ENCODE peak calls at places on chromosomes 5 and 9, in six cellular contexts. W is tibial artery, V is SJSA1, T is K562, X is mucosa of descending colon, N is astrocyte. D is an unnamed sample. For H3K4me1, the result is how much of the 10 kb centered on the place peaks cover.

GRCh38 chr5:125137535-125137934 is 391.1 kb upstream of the ZNF608 start:
- DNase-seq in W (no peak), V (no peak), T (no peak), X (no peak), N (peak), D (no peak)

GRCh38 chr9:75422939-75423522 is 334.7 kb downstream of the OSTF1 start:
- DNase-seq in W (no peak), V (no peak), T (no peak), X (peak), N (no peak), D (no peak)

GRCh38 chr9:8366161-8366926 is 566.8 kb upstream of the DMAC1 start:
- DNase-seq in W (no peak), V (no peak), T (no peak), X (no peak), N (peak), D (peak)

GRCh38 chr5:76547242-76547890 is 75.8 kb downstream of the F2RL2 start:
- DNase-seq in W (peak), V (no peak), T (no peak), X (peak), N (no peak), D (no peak)

GRCh38 chr5:157116483-157116954 is 7.7 kb upstream of the HAVCR2 start:
- DNase-seq in W (no peak), V (no peak), T (no peak), X (no peak), N (no peak), D (no peak)

GRCh38 chr9:126126012-126126411 is 200.6 kb upstream of the MVB12B start:
- DNase-seq in W (no peak), V (no peak), T (no peak), X (no peak), N (no peak), D (no peak)

GRCh38 chr9:35933525-35934067 is 24.3 kb downstream of the SPAAR start:
- DNase-seq in W (no peak), V (no peak), T (no peak), X (no peak), N (no peak), D (no peak)

GRCh38 chr9:1462626-1463308 is 412.6 kb downstream of the DMRT2 start:
- DNase-seq in W (no peak), V (no peak), T (no peak), X (no peak), N (no peak), D (no peak)

GRCh38 chr9:22528485-22528884 is 81.9 kb downstream of the DMRTA1 start:
- DNase-seq in W (no peak), V (no peak), T (no peak), X (no peak), N (no peak), D (peak)

GRCh38 chr9:4293293-4293931 is 6.5 kb downstream of the GLIS3 start:
- DNase-seq in W (peak), V (peak), T (no peak), X (no peak), N (peak), D (peak)

GRCh38 chr9:123028136-123028535 is 5.3 kb upstream of the GPR21 start:
- DNase-seq in W (no peak), V (no peak), T (no peak), X (no peak), N (no peak), D (no peak)

GRCh38 chr5:132334812-132335211 is 34.7 kb upstream of the SLC22A5 start:
- DNase-seq in W (no peak), V (no peak), T (no peak), X (no peak), N (peak), D (peak)

GRCh38 chr5:39485075-39485474 is 60.3 kb upstream of the DAB2 start:
- DNase-seq in W (no peak), V (no peak), T (no peak), X (no peak), N (peak), D (no peak)

GRCh38 chr5:152246401-152246800 is 158.7 kb downstream of the NMUR2 start:
- DNase-seq in W (no peak), V (no peak), T (peak), X (peak), N (peak), D (peak)

GRCh38 chr9:120441446-120442279 is 138.3 kb downstream of the CDK5RAP2 start:
- DNase-seq in W (no peak), V (no peak), T (no peak), X (no peak), N (peak), D (peak)

GRCh38 chr5:1315709-1316587 is 21.1 kb upstream of the TERT start:
- DNase-seq in W (peak), V (no peak), T (peak), X (peak), N (no peak), D (no peak)

GRCh38 chr5:67581203-67581602 is 384.6 kb upstream of the CD180 start:
- DNase-seq in W (no peak), V (no peak), T (no peak), X (no peak), N (peak), D (no peak)

GRCh38 chr5:181050016-181050415 is 9.9 kb downstream of the BTNL9 start:
- DNase-seq in W (no peak), V (no peak), T (no peak), X (no peak), N (no peak), D (no peak)

DNA sequence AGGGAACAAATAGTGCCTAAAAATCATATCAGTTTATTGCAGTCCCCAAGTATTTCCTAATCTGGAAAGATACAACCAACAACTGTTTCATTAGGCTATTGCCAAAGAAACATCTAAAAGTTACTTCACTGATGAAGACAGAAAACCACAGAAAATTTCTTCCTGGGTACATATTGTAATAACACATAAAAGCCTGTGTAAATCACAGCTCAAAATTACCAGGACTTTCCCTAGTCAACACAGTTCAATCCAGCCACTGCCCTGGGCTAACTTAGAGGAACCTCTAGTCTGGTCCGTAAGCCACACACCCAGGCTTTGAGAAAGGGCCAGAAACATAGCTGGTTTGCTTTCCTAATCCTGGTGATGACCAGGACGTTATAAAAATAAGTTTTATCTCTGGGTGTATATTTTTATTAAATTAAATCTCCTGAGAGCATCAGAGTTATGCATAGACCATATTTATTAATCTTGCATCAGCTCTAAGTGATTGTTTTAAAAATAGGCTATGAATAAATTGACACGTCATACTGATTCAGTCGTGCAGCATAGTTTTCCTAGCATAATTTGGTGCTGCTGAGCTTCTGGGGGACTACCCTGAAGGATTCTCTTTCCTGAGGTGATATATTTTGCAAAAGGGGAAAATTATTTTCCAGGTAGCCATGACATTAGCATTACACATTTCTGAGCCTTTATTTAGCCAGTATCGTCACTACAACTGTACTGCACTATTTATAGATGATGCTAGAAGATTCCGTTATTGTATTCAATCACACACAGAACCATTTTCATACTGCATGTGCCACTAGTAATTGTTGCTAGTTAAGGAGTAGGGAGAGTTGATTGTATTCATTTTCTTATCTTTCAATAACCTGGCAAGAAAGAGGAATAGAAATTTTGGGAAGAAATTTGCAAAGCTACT is 12.6 kb upstream of the MUSK start:
- DNase-seq in W (peak), V (no peak), T (no peak), X (no peak), N (no peak), D (peak)
- H3K4me1 ChIP-seq in W (under half), V (under half), T (under half), X (under half), N (under half), D (under half)

DNA sequence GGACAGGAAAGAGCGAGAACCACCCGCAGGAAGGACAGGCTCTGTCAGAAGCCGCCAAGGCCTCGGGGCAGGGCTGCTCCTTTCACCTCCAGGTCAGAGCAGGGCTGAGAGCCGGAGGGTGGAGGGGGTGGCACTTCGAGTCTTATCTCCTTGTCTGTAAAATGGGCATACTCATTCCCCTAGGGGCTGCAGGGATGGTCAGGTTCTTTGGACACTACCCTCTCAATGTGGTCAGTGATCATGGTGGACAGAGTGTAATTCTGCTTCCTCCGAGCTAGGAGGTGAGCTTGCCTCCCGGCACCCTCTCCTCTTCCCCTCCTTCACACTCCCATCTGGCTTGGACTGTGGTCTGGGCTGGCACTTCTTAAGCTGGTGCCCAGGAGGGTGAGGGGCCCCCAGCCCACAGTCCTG is 39.6 kb downstream of the RGS3 start:
- DNase-seq in W (no peak), V (no peak), T (no peak), X (no peak), N (no peak), D (no peak)
- H3K4me1 ChIP-seq in W (under half), V (under half), T (under half), X (under half), N (under half), D (under half)

GRCh38 chr9:121735792-121736130 is 84.3 kb downstream of the DAB2IP start:
- DNase-seq in W (no peak), V (no peak), T (no peak), X (no peak), N (no peak), D (no peak)

GRCh38 chr9:121736147-121736721 is 84.8 kb downstream of the DAB2IP start:
- DNase-seq in W (peak), V (no peak), T (peak), X (peak), N (no peak), D (peak)

GRCh38 chr9:121735065-121735791 is 83.8 kb downstream of the DAB2IP start:
- DNase-seq in W (no peak), V (no peak), T (peak), X (peak), N (peak), D (peak)

GRCh38 chr9:121732886-121733285 is 81.5 kb downstream of the DAB2IP start:
- DNase-seq in W (no peak), V (no peak), T (no peak), X (no peak), N (no peak), D (no peak)

GRCh38 chr9:121734465-121734864 is 83.0 kb downstream of the DAB2IP start:
- DNase-seq in W (no peak), V (no peak), T (no peak), X (no peak), N (no peak), D (peak)
- H3K4me1 ChIP-seq in W (under half), V (under half), T (under half), X (half or more), N (under half), D (under half)

DNA sequence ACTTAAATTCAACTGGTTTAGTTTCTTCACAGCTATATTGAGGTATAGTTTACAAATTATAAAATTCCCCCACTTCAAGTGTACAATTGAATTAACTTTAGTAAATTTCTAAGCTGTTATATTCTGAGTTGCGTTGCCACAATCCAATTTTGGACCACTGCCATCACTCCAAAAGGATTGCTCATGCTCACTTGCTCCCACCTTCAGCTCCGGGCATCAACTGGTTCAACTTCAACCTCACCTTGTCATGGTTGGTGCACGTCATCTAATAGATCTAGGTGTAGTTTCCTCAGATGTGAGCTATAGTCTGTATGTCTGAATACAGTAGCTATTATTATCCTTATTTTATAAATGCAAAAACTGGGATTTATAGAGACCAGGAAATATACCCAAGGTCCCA is 942.5 kb upstream of the WWC1 start:
- DNase-seq in W (no peak), V (no peak), T (no peak), X (no peak), N (no peak), D (no peak)
- H3K4me1 ChIP-seq in W (under half), V (under half), T (under half), X (under half), N (under half), D (under half)

GRCh38 chr5:56323505-56323904 is 90.4 kb upstream of the ANKRD55 start:
- DNase-seq in W (no peak), V (peak), T (no peak), X (no peak), N (peak), D (peak)
- H3K4me1 ChIP-seq in W (under half), V (under half), T (under half), X (under half), N (under half), D (under half)